ENCODE peak calls at places on chromosomes 5 and 9, in ten cellular contexts. H is natural killer cell, I is mammary epithelial cell, X is HL-60, D is RWPE1, S is cardiac muscle cell, B is stomach, K is H1, E is OCI-LY7, Y is chondrocyte. T is an unnamed sample.

GRCh38 chr5:176743828-176744583 is 66.4 kb upstream of the UNC5A start:
- DNase-seq in S (no peak), X (no peak), B (no peak), K (peak; percentile 60), Y (peak; percentile 68), D (no peak), H (no peak), I (no peak), E (no peak), T (no peak)

GRCh38 chr5:128669803-128670202 is 131.8 kb upstream of the FBN2 start:
- DNase-seq in B (no peak), H (no peak), K (no peak), X (no peak), D (no peak), E (no peak), S (no peak), I (peak; percentile 58), Y (no peak), T (no peak)

GRCh38 chr5:61245936-61246335 is 83.7 kb upstream of the SMIM15 start:
- DNase-seq in K (no peak), E (no peak), Y (no peak), B (peak; percentile 62), H (no peak), X (no peak), I (peak; percentile 33), S (no peak), D (no peak), T (no peak)

GRCh38 chr5:65329266-65329665 is 152.5 kb downstream of the ADAMTS6 start:
- DNase-seq in K (no peak), S (no peak), D (no peak), H (no peak), I (no peak), X (no peak), E (no peak), B (no peak), Y (no peak), T (no peak)

GRCh38 chr5:136094913-136095641 is 37.6 kb upstream of the SMAD5 start:
- DNase-seq in K (no peak), H (no peak), D (no peak), B (no peak), X (no peak), Y (no peak), E (no peak), S (no peak), I (no peak), T (no peak)

GRCh38 chr9:127204771-127205470 is 59.7 kb upstream of the GARNL3 start:
- DNase-seq in H (no peak), Y (peak; percentile 83), D (peak; percentile 36), K (no peak), E (peak; percentile 35), I (no peak), B (no peak), X (no peak), S (no peak), T (no peak)

GRCh38 chr5:177176175-177176704 is 42.7 kb downstream of the NSD1 start:
- DNase-seq in B (no peak), S (no peak), H (no peak), E (peak; percentile 51), Y (no peak), D (no peak), K (no peak), I (no peak), X (no peak), T (no peak)

GRCh38 chr5:108681079-108681921 is 66.4 kb upstream of the FER start:
- DNase-seq in H (no peak), D (peak; percentile 73), B (no peak), S (peak; percentile 69), X (no peak), E (peak; percentile 37), K (no peak), Y (no peak), I (peak; percentile 56), T (no peak)

GRCh38 chr5:53429706-53430105 is 50.7 kb upstream of the FST start:
- DNase-seq in B (no peak), S (no peak), Y (no peak), X (no peak), K (no peak), D (no peak), H (no peak), E (no peak), I (no peak), T (no peak)

GRCh38 chr5:31819926-31820516 is 181.1 kb downstream of the PDZD2 start:
- DNase-seq in S (no peak), K (no peak), I (no peak), X (no peak), D (no peak), E (no peak), H (no peak), Y (no peak), B (no peak), T (no peak)

GRCh38 chr5:126868961-126869451 is 92.1 kb downstream of the LMNB1 start:
- DNase-seq in X (no peak), I (peak; percentile 3), K (peak; percentile 71), S (no peak), E (no peak), D (peak; percentile 51), B (no peak), H (no peak), Y (no peak), T (peak; percentile 20)

GRCh38 chr9:108271646-108272349 is 584.0 kb downstream of the ACTL7B start:
- DNase-seq in E (no peak), B (peak; percentile 57), H (no peak), D (peak; percentile 81), S (no peak), K (no peak), X (no peak), I (peak; percentile 82), Y (no peak), T (no peak)

GRCh38 chr5:59583151-59583809 is 310.2 kb downstream of the PDE4D start:
- DNase-seq in H (no peak), D (no peak), Y (no peak), S (no peak), B (no peak), E (no peak), I (no peak), K (no peak), X (no peak), T (no peak)

GRCh38 chr5:78407458-78407857 is 47.0 kb downstream of the SCAMP1 start:
- DNase-seq in H (no peak), D (no peak), I (no peak), S (no peak), K (no peak), X (no peak), E (no peak), B (no peak), Y (no peak), T (no peak)

GRCh38 chr9:129442791-129443511 is 177.9 kb downstream of the C9orf50 start:
- DNase-seq in E (no peak), B (no peak), Y (no peak), X (no peak), H (no peak), I (no peak), S (no peak), K (no peak), D (no peak), T (no peak)

GRCh38 chr5:137461636-137462596 is 37.2 kb downstream of the SPOCK1 start:
- DNase-seq in Y (no peak), S (no peak), E (no peak), B (no peak), X (no peak), K (no peak), I (no peak), H (no peak), D (no peak), T (no peak)
- TF ChIP-seq CTCF in Y (no peak), S (peak; percentile 9), E (no peak), B (no peak), X (no peak), K (peak; percentile 55), I (no peak), H (no peak), D (no peak), T (no peak)

DNA sequence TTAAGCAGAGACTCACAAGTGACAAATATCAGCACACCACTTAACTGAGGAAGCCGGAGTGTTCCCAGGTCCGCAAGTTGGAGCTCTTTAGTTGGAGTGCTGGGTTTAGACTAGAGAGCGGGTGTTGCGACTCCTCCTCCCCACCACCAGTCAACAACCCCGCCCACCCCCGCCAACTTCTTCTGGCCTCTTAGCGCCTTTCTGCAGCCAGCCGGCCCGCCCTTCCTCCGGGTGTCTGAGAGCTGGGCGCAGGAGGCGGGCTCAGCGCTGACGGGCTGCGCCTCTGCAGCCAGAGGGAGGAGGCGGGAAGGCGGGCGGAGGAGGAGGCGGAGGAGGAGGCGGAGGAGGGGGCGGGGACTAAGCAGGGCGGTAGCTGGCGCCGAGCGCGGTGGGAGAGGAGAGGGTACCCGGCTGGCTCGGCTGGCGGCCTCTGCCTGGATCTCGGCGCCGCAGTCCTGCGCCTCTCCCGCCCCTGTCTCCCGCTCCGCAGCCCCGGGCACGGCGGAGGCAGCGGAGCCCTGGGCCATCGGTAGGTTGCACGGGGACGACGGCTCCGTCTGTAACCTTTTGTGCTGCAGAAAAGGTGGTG is at the start of gene MACIR:
- DNase-seq in E (peak; percentile 96), I (peak; percentile 98), Y (peak; percentile 98), B (peak; percentile 97), H (peak; percentile 86), K (peak; percentile 90), D (peak; percentile 98), X (peak; percentile 55), S (peak; percentile 98), T (peak; percentile 84)
- TF ChIP-seq CTCF in E (peak; percentile 11), I (no peak), Y (peak; percentile 37), B (no peak), H (no peak), K (no peak), D (no peak), X (no peak), S (no peak), T (no peak)

DNA sequence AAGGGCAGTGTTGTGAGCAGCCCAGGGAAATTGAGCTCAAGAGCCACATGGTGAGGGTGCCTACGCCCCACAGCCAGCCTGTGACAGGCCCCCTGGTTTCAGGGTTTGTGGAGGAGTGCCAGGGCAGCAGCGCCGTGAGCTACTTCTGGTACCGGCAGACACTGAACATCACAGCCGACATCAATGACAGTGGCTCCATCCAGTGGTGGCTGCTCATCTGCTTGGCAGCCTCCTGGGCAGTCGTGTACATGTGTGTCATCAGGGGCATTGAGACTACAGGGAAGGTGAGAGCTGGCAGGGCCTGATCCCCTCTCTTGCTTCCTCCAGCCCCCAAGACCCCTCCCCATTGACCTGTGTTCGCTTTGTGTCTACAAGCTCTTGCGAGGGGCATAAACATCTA is 10.2 kb downstream of the SLC6A18 start:
- DNase-seq in H (no peak), E (no peak), D (no peak), K (no peak), Y (no peak), X (no peak), B (no peak), I (no peak), S (no peak), T (no peak)
- TF ChIP-seq CTCF in H (no peak), E (peak; percentile 31), D (no peak), K (peak; percentile 48), Y (no peak), X (no peak), B (no peak), I (no peak), S (no peak), T (no peak)

GRCh38 chr9:134025606-134026541 is 593 bp downstream of the BRD3OS start:
- DNase-seq in B (peak; percentile 31), D (peak; percentile 51), S (peak; percentile 58), K (peak; percentile 77), E (peak; percentile 65), I (peak; percentile 22), H (peak; percentile 39), X (peak; percentile 38), Y (peak; percentile 92), T (peak; percentile 63)
- TF ChIP-seq CTCF in B (no peak), D (peak; percentile 70), S (peak; percentile 31), K (peak; percentile 23), E (peak; percentile 56), I (no peak), H (peak; percentile 15), X (no peak), Y (peak; percentile 61), T (no peak)